ENCODE peak calls at places on chromosomes 12 and 14, in five cellular contexts. One of them, this sample, is unnamed.

GRCh38 chr14:33908540-33909223 is 42.2 kb downstream of the EGLN3 start:
- DNase-seq in body of pancreas: no peak
- DNase-seq in dorsolateral prefrontal cortex: no peak
- DNase-seq in ovary: no peak
- DNase-seq in neural crest cell: no peak
- DNase-seq in this sample: no peak

GRCh38 chr12:127282786-127283565 is 984.0 kb upstream of the TMEM132C start:
- DNase-seq in body of pancreas: no peak
- DNase-seq in dorsolateral prefrontal cortex: no peak
- DNase-seq in ovary: no peak
- DNase-seq in neural crest cell: no peak
- DNase-seq in this sample: no peak

GRCh38 chr12:101564912-101565311 is 29.9 kb upstream of the MYBPC1 start:
- DNase-seq in body of pancreas: peak
- DNase-seq in dorsolateral prefrontal cortex: no peak
- DNase-seq in ovary: no peak
- DNase-seq in neural crest cell: no peak
- DNase-seq in this sample: no peak

GRCh38 chr12:69007858-69008314 is 74.9 kb upstream of the CPM start:
- DNase-seq in body of pancreas: no peak
- DNase-seq in dorsolateral prefrontal cortex: no peak
- DNase-seq in ovary: no peak
- DNase-seq in neural crest cell: no peak
- DNase-seq in this sample: no peak

GRCh38 chr12:51217968-51218606 is at the start of gene POU6F1:
- DNase-seq in body of pancreas: peak
- DNase-seq in dorsolateral prefrontal cortex: peak
- DNase-seq in ovary: peak
- DNase-seq in neural crest cell: peak
- DNase-seq in this sample: peak

GRCh38 chr12:132740652-132741051 is 21.0 kb downstream of the ANKLE2 start:
- DNase-seq in body of pancreas: no peak
- DNase-seq in dorsolateral prefrontal cortex: no peak
- DNase-seq in ovary: no peak
- DNase-seq in neural crest cell: no peak
- DNase-seq in this sample: no peak

GRCh38 chr14:22838631-22839041 is 2.3 kb downstream of the MMP14 start:
- DNase-seq in body of pancreas: peak
- DNase-seq in dorsolateral prefrontal cortex: no peak
- DNase-seq in ovary: no peak
- DNase-seq in neural crest cell: no peak
- DNase-seq in this sample: no peak

GRCh38 chr12:104182144-104182543 is 33.4 kb upstream of the TXNRD1 start:
- DNase-seq in body of pancreas: peak
- DNase-seq in dorsolateral prefrontal cortex: no peak
- DNase-seq in ovary: peak
- DNase-seq in neural crest cell: no peak
- DNase-seq in this sample: no peak

GRCh38 chr12:132162508-132163031 is 18.3 kb downstream of the NOC4L start:
- DNase-seq in body of pancreas: no peak
- DNase-seq in dorsolateral prefrontal cortex: no peak
- DNase-seq in ovary: no peak
- DNase-seq in neural crest cell: no peak
- DNase-seq in this sample: no peak

GRCh38 chr12:68222336-68222735 is 3.3 kb downstream of the IL26 start:
- DNase-seq in body of pancreas: peak
- DNase-seq in dorsolateral prefrontal cortex: no peak
- DNase-seq in ovary: no peak
- DNase-seq in neural crest cell: no peak
- DNase-seq in this sample: no peak

GRCh38 chr12:27969901-27970390 is 2.6 kb downstream of the PTHLH start:
- DNase-seq in body of pancreas: peak
- DNase-seq in dorsolateral prefrontal cortex: no peak
- DNase-seq in ovary: peak
- DNase-seq in neural crest cell: peak
- DNase-seq in this sample: no peak

GRCh38 chr14:28300356-28300755 is 466.2 kb upstream of the FOXG1 start:
- DNase-seq in body of pancreas: no peak
- DNase-seq in dorsolateral prefrontal cortex: no peak
- DNase-seq in ovary: no peak
- DNase-seq in neural crest cell: no peak
- DNase-seq in this sample: no peak

GRCh38 chr12:64824500-64825142 is at the start of gene TBC1D30:
- DNase-seq in body of pancreas: no peak
- DNase-seq in dorsolateral prefrontal cortex: peak
- DNase-seq in ovary: no peak
- DNase-seq in neural crest cell: peak
- DNase-seq in this sample: peak

GRCh38 chr14:100823488-100823887 is 2.4 kb upstream of the MEG3 start:
- DNase-seq in body of pancreas: no peak
- DNase-seq in dorsolateral prefrontal cortex: no peak
- DNase-seq in ovary: no peak
- DNase-seq in neural crest cell: no peak
- DNase-seq in this sample: no peak

GRCh38 chr14:44154889-44155288 is 352.2 kb downstream of the FSCB start:
- DNase-seq in body of pancreas: no peak
- DNase-seq in dorsolateral prefrontal cortex: no peak
- DNase-seq in ovary: no peak
- DNase-seq in neural crest cell: no peak
- DNase-seq in this sample: no peak

GRCh38 chr12:98741615-98742265 is 96.7 kb downstream of the APAF1 start:
- DNase-seq in body of pancreas: no peak
- DNase-seq in dorsolateral prefrontal cortex: no peak
- DNase-seq in ovary: no peak
- DNase-seq in neural crest cell: no peak
- DNase-seq in this sample: no peak

GRCh38 chr12:116361404-116362223 is 84.1 kb upstream of the MED13L start:
- DNase-seq in body of pancreas: no peak
- DNase-seq in dorsolateral prefrontal cortex: no peak
- DNase-seq in ovary: no peak
- DNase-seq in neural crest cell: no peak
- DNase-seq in this sample: no peak

GRCh38 chr12:52168019-52168717 is 23.6 kb downstream of the KRT80 start:
- DNase-seq in body of pancreas: no peak
- DNase-seq in dorsolateral prefrontal cortex: no peak
- DNase-seq in ovary: no peak
- DNase-seq in neural crest cell: no peak
- DNase-seq in this sample: no peak

GRCh38 chr12:7907009-7907408 is 29.0 kb downstream of the SLC2A3 start:
- DNase-seq in body of pancreas: peak
- DNase-seq in dorsolateral prefrontal cortex: no peak
- DNase-seq in ovary: no peak
- DNase-seq in neural crest cell: peak
- DNase-seq in this sample: no peak

GRCh38 chr14:100537701-100538565 is 49.3 kb downstream of the BEGAIN start:
- DNase-seq in body of pancreas: peak
- DNase-seq in dorsolateral prefrontal cortex: peak
- DNase-seq in ovary: peak
- DNase-seq in neural crest cell: no peak
- DNase-seq in this sample: no peak

GRCh38 chr12:75725505-75726120 is 214.2 kb upstream of the KRR1 start:
- DNase-seq in body of pancreas: no peak
- DNase-seq in dorsolateral prefrontal cortex: no peak
- DNase-seq in ovary: no peak
- DNase-seq in neural crest cell: no peak
- DNase-seq in this sample: no peak
- TF ChIP-seq CTCF in body of pancreas: no peak
- TF ChIP-seq CTCF in dorsolateral prefrontal cortex: no peak
- TF ChIP-seq CTCF in ovary: no peak
- TF ChIP-seq CTCF in neural crest cell: peak
- TF ChIP-seq CTCF in this sample: no peak

GRCh38 chr14:45290547-45290946 is 37.5 kb upstream of the MIS18BP1 start:
- DNase-seq in body of pancreas: no peak
- DNase-seq in dorsolateral prefrontal cortex: no peak
- DNase-seq in ovary: no peak
- DNase-seq in neural crest cell: no peak
- DNase-seq in this sample: no peak

GRCh38 chr14:45287609-45288008 is 34.6 kb upstream of the MIS18BP1 start:
- DNase-seq in body of pancreas: no peak
- DNase-seq in dorsolateral prefrontal cortex: no peak
- DNase-seq in ovary: no peak
- DNase-seq in neural crest cell: no peak
- DNase-seq in this sample: no peak

DNA sequence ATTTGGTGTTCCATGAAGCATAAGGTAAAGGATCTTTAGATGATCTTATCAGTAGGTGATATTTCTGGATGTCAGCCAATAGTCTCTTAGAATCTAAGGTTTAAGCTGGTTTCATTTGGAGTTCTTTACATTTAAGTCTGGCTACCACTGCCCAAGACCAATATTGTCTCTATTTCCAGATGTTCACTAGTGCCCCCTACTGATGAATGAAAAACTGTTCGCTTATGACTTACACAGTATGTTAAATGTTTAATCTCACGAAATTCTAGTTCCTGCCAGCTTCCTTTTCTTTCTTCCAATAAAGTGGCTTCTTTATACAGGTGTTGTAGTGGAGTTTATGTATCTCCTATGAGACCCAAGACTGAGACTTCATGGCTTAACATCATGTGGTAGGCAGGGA is 31.8 kb upstream of the MIS18BP1 start:
- DNase-seq in body of pancreas: no peak
- DNase-seq in dorsolateral prefrontal cortex: no peak
- DNase-seq in ovary: no peak
- DNase-seq in neural crest cell: no peak
- DNase-seq in this sample: no peak
- TF ChIP-seq CTCF in body of pancreas: no peak
- TF ChIP-seq CTCF in dorsolateral prefrontal cortex: no peak
- TF ChIP-seq CTCF in ovary: no peak
- TF ChIP-seq CTCF in neural crest cell: no peak
- TF ChIP-seq CTCF in this sample: peak

DNA sequence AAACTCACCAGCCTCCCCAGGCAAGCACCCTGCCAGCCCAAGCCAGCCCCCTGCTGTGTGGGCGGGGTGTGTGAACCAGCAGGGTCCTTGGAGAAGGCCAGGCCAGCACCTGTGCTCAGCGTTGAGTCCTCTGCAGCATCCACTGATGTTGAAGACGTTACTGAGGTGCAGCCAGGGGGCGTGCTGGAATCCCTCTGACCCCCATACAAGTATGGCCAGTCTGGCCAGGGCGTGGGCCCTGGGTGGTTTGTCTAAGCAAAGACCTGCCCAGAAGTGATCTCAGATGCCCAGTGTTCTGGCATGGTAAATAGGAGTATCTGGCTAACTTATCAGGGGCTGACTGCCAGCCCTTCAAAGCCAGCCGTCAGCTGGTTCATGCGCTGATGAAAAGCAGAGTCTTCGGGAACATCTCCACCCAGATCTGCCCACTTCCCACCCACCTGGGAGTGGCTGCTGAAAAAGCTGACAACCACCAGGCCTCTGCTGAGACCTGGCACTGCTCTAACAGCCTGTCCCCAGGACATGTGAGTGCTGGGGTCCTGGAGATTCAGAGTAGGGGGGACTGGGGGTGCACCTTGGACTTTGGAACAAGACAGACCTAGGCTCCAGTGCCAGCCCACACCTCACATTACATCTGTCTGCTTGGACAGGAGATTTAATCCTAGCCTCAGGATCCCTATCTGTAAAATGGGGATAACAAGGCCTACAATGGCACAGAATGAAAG is 41.1 kb downstream of the ACTN1 start:
- DNase-seq in body of pancreas: peak
- DNase-seq in dorsolateral prefrontal cortex: no peak
- DNase-seq in ovary: no peak
- DNase-seq in neural crest cell: no peak
- DNase-seq in this sample: no peak
- TF ChIP-seq CTCF in body of pancreas: peak
- TF ChIP-seq CTCF in dorsolateral prefrontal cortex: peak
- TF ChIP-seq CTCF in ovary: no peak
- TF ChIP-seq CTCF in neural crest cell: no peak
- TF ChIP-seq CTCF in this sample: no peak

DNA sequence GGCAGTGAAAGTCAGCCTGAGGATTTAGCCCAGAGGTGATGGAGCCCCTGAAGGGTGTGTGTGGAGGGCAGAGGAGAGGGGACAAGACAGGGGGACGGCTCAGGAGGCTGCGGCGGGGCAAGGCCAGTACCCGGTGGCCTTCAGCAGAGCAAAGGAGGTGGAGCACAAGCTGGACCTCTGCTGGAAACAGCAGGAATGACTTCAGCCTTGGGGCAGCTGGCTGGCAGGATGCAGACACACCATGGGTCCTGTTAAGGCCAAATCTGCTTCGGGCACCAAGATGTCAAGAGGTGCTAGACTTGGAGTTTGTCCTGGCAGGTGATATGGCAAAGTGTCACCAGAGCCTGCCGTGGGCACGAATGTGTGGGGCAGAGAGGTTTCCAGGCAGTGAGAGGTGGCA is 92.1 kb downstream of the LGMN start:
- DNase-seq in body of pancreas: no peak
- DNase-seq in dorsolateral prefrontal cortex: no peak
- DNase-seq in ovary: no peak
- DNase-seq in neural crest cell: no peak
- DNase-seq in this sample: no peak
- TF ChIP-seq CTCF in body of pancreas: no peak
- TF ChIP-seq CTCF in dorsolateral prefrontal cortex: no peak
- TF ChIP-seq CTCF in ovary: no peak
- TF ChIP-seq CTCF in neural crest cell: no peak
- TF ChIP-seq CTCF in this sample: no peak

GRCh38 chr12:81274619-81275018 is 196.7 kb downstream of the ACSS3 start:
- DNase-seq in body of pancreas: no peak
- DNase-seq in dorsolateral prefrontal cortex: no peak
- DNase-seq in ovary: no peak
- DNase-seq in neural crest cell: no peak
- DNase-seq in this sample: no peak
- TF ChIP-seq CTCF in body of pancreas: no peak
- TF ChIP-seq CTCF in dorsolateral prefrontal cortex: no peak
- TF ChIP-seq CTCF in ovary: no peak
- TF ChIP-seq CTCF in neural crest cell: no peak
- TF ChIP-seq CTCF in this sample: no peak

DNA sequence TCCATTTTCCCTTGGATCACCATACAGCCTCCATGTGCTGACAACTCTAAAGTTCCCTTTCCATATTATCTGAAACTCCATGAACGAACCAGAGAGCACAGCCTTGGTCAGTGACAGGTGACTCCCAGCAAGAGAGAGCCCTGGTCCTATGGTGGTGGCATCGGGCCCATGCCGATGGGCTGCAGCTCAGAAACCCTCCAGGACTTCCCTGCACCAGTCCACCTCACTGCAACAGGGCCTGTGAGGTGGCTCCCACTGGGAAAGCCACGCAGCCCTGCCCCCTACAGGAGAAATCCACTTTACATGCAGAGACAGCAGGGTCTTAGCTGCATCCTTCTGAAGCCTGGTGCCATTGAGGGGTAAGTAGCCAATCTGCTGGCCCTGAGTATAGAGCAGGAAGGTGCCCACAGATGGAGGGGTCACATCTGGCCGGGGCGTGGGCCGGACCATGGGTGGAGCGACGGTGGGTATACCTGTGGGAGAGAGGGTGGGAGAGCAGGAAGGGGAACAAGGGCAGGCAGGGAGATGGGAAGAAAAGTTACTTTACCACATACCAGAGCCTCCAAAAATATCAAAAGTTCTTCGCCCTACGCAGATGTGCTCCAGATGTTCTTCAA is 24.7 kb downstream of the RTRAF start:
- DNase-seq in body of pancreas: no peak
- DNase-seq in dorsolateral prefrontal cortex: no peak
- DNase-seq in ovary: no peak
- DNase-seq in neural crest cell: peak
- DNase-seq in this sample: no peak
- TF ChIP-seq CTCF in body of pancreas: peak
- TF ChIP-seq CTCF in dorsolateral prefrontal cortex: no peak
- TF ChIP-seq CTCF in ovary: no peak
- TF ChIP-seq CTCF in neural crest cell: peak
- TF ChIP-seq CTCF in this sample: peak

This sample was measured in D721Med.